ENCODE peak calls at places on chromosomes 6 and 20, in nine cellular contexts. N, I, V, A, K, C, J, Z and G are unnamed samples.

GRCh38 chr20:41018153-41018552 is 10.5 kb upstream of the TOP1 start:
- DNase-seq in A (no peak), J (no peak), N (no peak), Z (no peak), V (peak; percentile 93), I (no peak), K (no peak), C (no peak), G (no peak)

GRCh38 chr20:43568706-43569105 is 9.9 kb downstream of the SGK2 start:
- DNase-seq in A (no peak), J (no peak), Z (no peak), V (no peak), C (no peak), K (no peak), I (no peak), N (no peak), G (no peak)

GRCh38 chr6:103080497-103080896 is 1687.0 kb downstream of the GRIK2 start:
- DNase-seq in V (no peak), K (no peak), J (no peak), I (no peak), C (no peak), Z (no peak), A (no peak), N (no peak), G (no peak)

GRCh38 chr6:32666420-32667300 is at the start of gene HLA-DQB1:
- DNase-seq in J (no peak), C (no peak), A (no peak), N (peak; percentile 95), I (peak; percentile 35), K (no peak), Z (no peak), V (peak; percentile 70), G (peak; percentile 54)

GRCh38 chr6:80771941-80772340 is 665.5 kb downstream of the BCKDHB start:
- DNase-seq in K (peak; percentile 42), A (peak; percentile 11), C (no peak), I (peak; percentile 56), N (no peak), Z (peak; percentile 52), J (no peak), V (peak; percentile 60), G (peak; percentile 54)

GRCh38 chr6:150670311-150670710 is 70.6 kb downstream of the PLEKHG1 start:
- DNase-seq in K (no peak), I (no peak), J (no peak), Z (no peak), A (no peak), V (no peak), C (no peak), N (no peak), G (no peak)

GRCh38 chr6:215335-216034 is 76.8 kb upstream of the DUSP22 start:
- DNase-seq in C (no peak), I (peak; percentile 96), J (no peak), A (no peak), Z (peak; percentile 24), V (peak; percentile 80), N (peak; percentile 57), K (peak; percentile 30), G (no peak)

GRCh38 chr20:33005908-33006775 is 1.4 kb upstream of the BPIFB2 start:
- DNase-seq in K (no peak), Z (no peak), V (no peak), C (no peak), N (no peak), A (no peak), J (no peak), I (no peak), G (no peak)

GRCh38 chr6:153872946-153873345 is 166.1 kb upstream of the OPRM1 start:
- DNase-seq in J (no peak), V (no peak), Z (no peak), I (peak; percentile 48), C (no peak), K (peak; percentile 10), A (no peak), N (peak; percentile 28), G (no peak)

GRCh38 chr6:52049252-52050050 is 38.0 kb downstream of the PKHD1 start:
- DNase-seq in I (peak; percentile 50), Z (peak; percentile 58), N (peak; percentile 55), J (no peak), A (peak; percentile 19), K (peak; percentile 10), C (no peak), V (peak; percentile 48), G (peak; percentile 17)

GRCh38 chr20:46990017-46990810 is 95.6 kb downstream of the EYA2 start:
- DNase-seq in V (peak; percentile 50), N (no peak), C (no peak), Z (peak; percentile 6), I (no peak), J (peak; percentile 14), A (no peak), K (no peak), G (no peak)

GRCh38 chr6:162181741-162182401 is 545.7 kb downstream of the PRKN start:
- DNase-seq in J (no peak), K (peak; percentile 53), I (peak; percentile 17), N (no peak), Z (peak; percentile 0), V (peak; percentile 1), A (no peak), C (no peak), G (no peak)

GRCh38 chr6:166477647-166478365 is 95.1 kb upstream of the MPC1 start:
- DNase-seq in J (no peak), N (no peak), K (no peak), V (no peak), Z (no peak), C (no peak), I (no peak), A (no peak), G (no peak)

GRCh38 chr20:19992996-19993908 is 23.9 kb upstream of the NAA20 start:
- DNase-seq in N (no peak), A (peak; percentile 93), Z (peak; percentile 96), J (no peak), K (peak; percentile 95), V (peak; percentile 91), I (peak; percentile 87), C (peak; percentile 65), G (no peak)

GRCh38 chr20:44208165-44208564 is 2.4 kb downstream of the OSER1 start:
- DNase-seq in V (no peak), J (no peak), K (no peak), I (peak; percentile 43), A (no peak), C (no peak), Z (no peak), N (no peak), G (no peak)

GRCh38 chr20:7841291-7841966 is 98.8 kb downstream of the HAO1 start:
- DNase-seq in C (no peak), I (peak; percentile 83), Z (peak; percentile 77), N (no peak), J (no peak), A (peak; percentile 14), K (peak; percentile 89), V (peak; percentile 91), G (no peak)

GRCh38 chr6:16547586-16547985 is 213.7 kb downstream of the ATXN1 start:
- DNase-seq in N (no peak), V (no peak), I (no peak), C (no peak), Z (no peak), K (peak; percentile 26), A (no peak), J (no peak), G (no peak)

GRCh38 chr6:12635813-12636212 is 80.8 kb upstream of the PHACTR1 start:
- DNase-seq in J (no peak), Z (peak; percentile 85), C (no peak), N (no peak), A (no peak), K (peak; percentile 82), V (no peak), I (no peak), G (no peak)

GRCh38 chr20:60011512-60012507 is 53.6 kb downstream of the CDH26 start:
- DNase-seq in I (no peak), Z (no peak), A (no peak), N (no peak), J (no peak), V (no peak), K (no peak), C (no peak), G (no peak)

GRCh38 chr20:60010689-60011417 is 52.6 kb downstream of the CDH26 start:
- DNase-seq in A (no peak), K (no peak), V (no peak), N (no peak), J (no peak), C (no peak), I (no peak), Z (no peak), G (no peak)

GRCh38 chr20:60009318-60009717 is 51.1 kb downstream of the CDH26 start:
- DNase-seq in A (no peak), C (no peak), I (no peak), J (no peak), V (no peak), N (no peak), Z (no peak), K (no peak), G (no peak)

GRCh38 chr20:60008130-60008808 is 50.0 kb downstream of the CDH26 start:
- DNase-seq in Z (no peak), V (no peak), N (no peak), J (no peak), I (no peak), A (no peak), C (no peak), K (no peak), G (no peak)

GRCh38 chr20:60009826-60010616 is 51.8 kb downstream of the CDH26 start:
- DNase-seq in Z (no peak), V (no peak), I (peak; percentile 8), N (no peak), C (no peak), K (no peak), A (no peak), J (no peak), G (no peak)
- TF ChIP-seq CTCF in Z (no peak), V (peak; percentile 12), I (peak; percentile 9), N (peak; percentile 21), C (no peak), K (no peak), A (peak; percentile 24), J (no peak), G (peak; percentile 23)

DNA sequence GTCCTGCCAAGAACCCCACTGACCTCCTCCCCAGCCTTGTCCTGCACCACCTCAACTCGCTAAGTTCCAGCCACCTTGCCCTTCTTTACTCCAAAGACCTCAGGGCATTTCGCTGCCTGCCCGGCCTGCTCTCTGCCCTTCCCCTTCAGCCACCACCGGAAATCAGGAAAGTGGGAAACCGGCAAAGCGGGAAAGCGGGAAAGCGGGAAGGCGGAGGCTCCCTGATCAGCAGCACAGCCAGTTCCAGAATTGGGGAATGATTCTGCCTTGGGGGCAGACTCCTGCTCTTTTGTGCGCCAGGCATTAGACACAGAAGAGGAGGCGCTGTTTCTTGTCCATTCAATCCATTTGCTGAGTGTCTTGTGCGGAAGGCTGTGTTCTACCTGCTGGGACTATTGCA is 111.3 kb downstream of the ZDHHC14 start:
- DNase-seq in A (no peak), N (no peak), V (no peak), K (no peak), Z (no peak), C (no peak), J (no peak), I (no peak), G (no peak)
- TF ChIP-seq CTCF in A (no peak), N (no peak), V (no peak), K (no peak), Z (no peak), C (no peak), J (no peak), I (no peak), G (no peak)

GRCh38 chr20:63321148-63321831 is 28.3 kb downstream of the COL20A1 start:
- DNase-seq in J (no peak), A (no peak), C (peak; percentile 81), K (peak; percentile 37), V (no peak), N (no peak), I (no peak), Z (peak; percentile 20), G (no peak)
- TF ChIP-seq CTCF in J (no peak), A (no peak), C (no peak), K (no peak), V (no peak), N (no peak), I (no peak), Z (no peak), G (no peak)

GRCh38 chr20:50744143-50744792 is 12.9 kb downstream of the PARD6B start:
- DNase-seq in N (no peak), I (peak; percentile 88), A (peak; percentile 81), V (peak; percentile 90), J (peak; percentile 68), C (peak; percentile 79), Z (peak; percentile 91), K (peak; percentile 86), G (peak; percentile 38)
- TF ChIP-seq CTCF in N (no peak), I (peak; percentile 34), A (peak; percentile 24), V (peak; percentile 48), J (peak; percentile 21), C (peak; percentile 36), Z (peak; percentile 50), K (peak; percentile 45), G (no peak)